ENCODE peak calls at places on chromosomes 12 and 14, in ten cellular contexts. K is anterior cingulate cortex; S is activated CD8-positive, alpha-beta T cell treated with anti-CD3 and anti-CD28 coated beads for 36 hours; F is activated CD4-positive, alpha-beta memory T cell treated with anti-CD3 and anti-CD28 coated beads for 36 hours; B is foreskin fibroblast; T is activated CD4-positive, alpha-beta T cell treated with anti-CD3 and anti-CD28 coated beads for 24 hours; M is LoVo; A is putamen; G is mammary epithelial cell; X is iris pigment epithelial cell. E is an unnamed sample.

GRCh38 chr12:88153959-88154358 is 11.9 kb downstream of the TMTC3 start:
- DNase-seq in K (no peak), S (no peak), F (no peak), B (peak), T (no peak), M (peak), A (no peak), G (no peak), X (peak), E (no peak)

GRCh38 chr12:65891987-65892481 is 67.8 kb downstream of the HMGA2 start:
- DNase-seq in K (peak), S (no peak), F (no peak), B (peak), T (no peak), M (peak), A (no peak), G (peak), X (peak), E (no peak)

GRCh38 chr12:89427508-89428156 is 75.3 kb upstream of the DUSP6 start:
- DNase-seq in K (no peak), S (peak), F (peak), B (no peak), T (no peak), M (no peak), A (no peak), G (no peak), X (peak), E (no peak)

GRCh38 chr14:105528197-105528858 is 1.9 kb downstream of the TMEM121 start:
- DNase-seq in K (peak), S (peak), F (peak), B (peak), T (peak), M (peak), A (peak), G (peak), X (peak), E (peak)

GRCh38 chr12:14618990-14619389 is 51.3 kb upstream of the PLBD1 start:
- DNase-seq in K (no peak), S (no peak), F (no peak), B (peak), T (no peak), M (peak), A (peak), G (peak), X (peak), E (no peak)

GRCh38 chr12:89731064-89731463 is 22.4 kb upstream of the ATP2B1 start:
- DNase-seq in K (no peak), S (no peak), F (no peak), B (peak), T (no peak), M (no peak), A (no peak), G (peak), X (peak), E (no peak)

GRCh38 chr14:61255968-61256367 is 25.2 kb downstream of the TMEM30B start:
- DNase-seq in K (no peak), S (no peak), F (no peak), B (no peak), T (no peak), M (no peak), A (no peak), G (no peak), X (no peak), E (no peak)

GRCh38 chr14:99030436-99030835 is 241.6 kb downstream of the BCL11B start:
- DNase-seq in K (no peak), S (no peak), F (no peak), B (no peak), T (no peak), M (no peak), A (no peak), G (no peak), X (no peak), E (no peak)

GRCh38 chr12:6450869-6451347 is 934 bp upstream of the TAPBPL start:
- DNase-seq in K (no peak), S (peak), F (peak), B (peak), T (no peak), M (no peak), A (no peak), G (no peak), X (peak), E (no peak)

GRCh38 chr12:6230321-6231110 is 30.3 kb downstream of the CD9 start:
- DNase-seq in K (peak), S (peak), F (peak), B (no peak), T (peak), M (no peak), A (peak), G (peak), X (peak), E (no peak)

GRCh38 chr12:18158774-18159557 is 69.0 kb upstream of the RERGL start:
- DNase-seq in K (no peak), S (peak), F (no peak), B (peak), T (peak), M (peak), A (no peak), G (peak), X (peak), E (no peak)

GRCh38 chr12:38954119-38954746 is 48.8 kb upstream of the CPNE8 start:
- DNase-seq in K (no peak), S (no peak), F (no peak), B (no peak), T (no peak), M (no peak), A (no peak), G (no peak), X (no peak), E (no peak)

GRCh38 chr12:92502417-92503028 is 200.3 kb upstream of the PLEKHG7 start:
- DNase-seq in K (no peak), S (peak), F (peak), B (no peak), T (no peak), M (no peak), A (no peak), G (no peak), X (no peak), E (no peak)

GRCh38 chr14:93318927-93319326 is 13.9 kb downstream of the BTBD7 start:
- DNase-seq in K (no peak), S (no peak), F (no peak), B (peak), T (no peak), M (no peak), A (no peak), G (no peak), X (peak), E (no peak)

GRCh38 chr12:1760566-1761382 is 59.6 kb upstream of the LRTM2 start:
- DNase-seq in K (no peak), S (no peak), F (no peak), B (peak), T (no peak), M (peak), A (no peak), G (peak), X (peak), E (no peak)

GRCh38 chr14:90491221-90491867 is 94.5 kb downstream of the CALM1 start:
- DNase-seq in K (peak), S (no peak), F (no peak), B (peak), T (no peak), M (no peak), A (peak), G (no peak), X (peak), E (no peak)

GRCh38 chr12:13258212-13258611 is 61.7 kb downstream of the EMP1 start:
- DNase-seq in K (no peak), S (no peak), F (no peak), B (no peak), T (no peak), M (no peak), A (no peak), G (no peak), X (no peak), E (no peak)

GRCh38 chr12:45893240-45893639 is 97.1 kb downstream of the SCAF11 start:
- DNase-seq in K (peak), S (peak), F (no peak), B (peak), T (no peak), M (no peak), A (peak), G (peak), X (no peak), E (no peak)

E was measured in NCI-H1930.